ENCODE peak calls at places on chromosome 14, in seven cellular contexts. One of them, this sample, is unnamed.

GRCh38 chr14:69592923-69593677 is 18.3 kb upstream of the SUSD6 start:
- DNase-seq in substantia nigra: no peak
- DNase-seq in stimulated activated CD8-positive, alpha-beta memory T cell treated with anti-CD3 and anti-CD28 coated beads, Interleukin-15, amount 100 ng/mL, for 24 hours: no peak
- DNase-seq in fibroblast of pulmonary artery: peak
- DNase-seq in naive thymus-derived CD8-positive, alpha-beta T cell: no peak
- DNase-seq in cardiac muscle cell: no peak
- DNase-seq in NCI-H345: no peak
- DNase-seq in this sample: no peak

GRCh38 chr14:103416916-103417315 is 31.7 kb downstream of the MARK3 start:
- DNase-seq in fibroblast of pulmonary artery: no peak
- DNase-seq in NCI-H345: no peak
- DNase-seq in cardiac muscle cell: no peak
- DNase-seq in naive thymus-derived CD8-positive, alpha-beta T cell: no peak
- DNase-seq in stimulated activated CD8-positive, alpha-beta memory T cell treated with anti-CD3 and anti-CD28 coated beads, Interleukin-15, amount 100 ng/mL, for 24 hours: no peak
- DNase-seq in substantia nigra: no peak
- DNase-seq in this sample: no peak

GRCh38 chr14:33691907-33692306 is 259.0 kb downstream of the EGLN3 start:
- DNase-seq in stimulated activated CD8-positive, alpha-beta memory T cell treated with anti-CD3 and anti-CD28 coated beads, Interleukin-15, amount 100 ng/mL, for 24 hours: no peak
- DNase-seq in naive thymus-derived CD8-positive, alpha-beta T cell: no peak
- DNase-seq in cardiac muscle cell: no peak
- DNase-seq in fibroblast of pulmonary artery: no peak
- DNase-seq in substantia nigra: no peak
- DNase-seq in NCI-H345: no peak
- DNase-seq in this sample: no peak

GRCh38 chr14:82270286-82270685 is 736.6 kb upstream of the SEL1L start:
- DNase-seq in cardiac muscle cell: peak
- DNase-seq in fibroblast of pulmonary artery: no peak
- DNase-seq in NCI-H345: no peak
- DNase-seq in stimulated activated CD8-positive, alpha-beta memory T cell treated with anti-CD3 and anti-CD28 coated beads, Interleukin-15, amount 100 ng/mL, for 24 hours: no peak
- DNase-seq in substantia nigra: no peak
- DNase-seq in naive thymus-derived CD8-positive, alpha-beta T cell: no peak
- DNase-seq in this sample: no peak

GRCh38 chr14:101497910-101498860 is 63.1 kb upstream of the DIO3 start:
- DNase-seq in substantia nigra: no peak
- DNase-seq in cardiac muscle cell: no peak
- DNase-seq in NCI-H345: no peak
- DNase-seq in fibroblast of pulmonary artery: no peak
- DNase-seq in naive thymus-derived CD8-positive, alpha-beta T cell: no peak
- DNase-seq in stimulated activated CD8-positive, alpha-beta memory T cell treated with anti-CD3 and anti-CD28 coated beads, Interleukin-15, amount 100 ng/mL, for 24 hours: no peak
- DNase-seq in this sample: no peak

GRCh38 chr14:96811265-96811664 is 14.1 kb downstream of the VRK1 start:
- DNase-seq in substantia nigra: no peak
- DNase-seq in fibroblast of pulmonary artery: peak
- DNase-seq in NCI-H345: no peak
- DNase-seq in naive thymus-derived CD8-positive, alpha-beta T cell: no peak
- DNase-seq in stimulated activated CD8-positive, alpha-beta memory T cell treated with anti-CD3 and anti-CD28 coated beads, Interleukin-15, amount 100 ng/mL, for 24 hours: no peak
- DNase-seq in cardiac muscle cell: no peak
- DNase-seq in this sample: no peak

GRCh38 chr14:52049721-52050588 is 18.9 kb downstream of the NID2 start:
- DNase-seq in fibroblast of pulmonary artery: no peak
- DNase-seq in NCI-H345: no peak
- DNase-seq in stimulated activated CD8-positive, alpha-beta memory T cell treated with anti-CD3 and anti-CD28 coated beads, Interleukin-15, amount 100 ng/mL, for 24 hours: no peak
- DNase-seq in cardiac muscle cell: no peak
- DNase-seq in naive thymus-derived CD8-positive, alpha-beta T cell: no peak
- DNase-seq in substantia nigra: no peak
- DNase-seq in this sample: no peak

GRCh38 chr14:91892918-91893527 is 25.7 kb upstream of the TC2N start:
- DNase-seq in substantia nigra: no peak
- DNase-seq in cardiac muscle cell: peak
- DNase-seq in NCI-H345: no peak
- DNase-seq in fibroblast of pulmonary artery: no peak
- DNase-seq in naive thymus-derived CD8-positive, alpha-beta T cell: no peak
- DNase-seq in stimulated activated CD8-positive, alpha-beta memory T cell treated with anti-CD3 and anti-CD28 coated beads, Interleukin-15, amount 100 ng/mL, for 24 hours: no peak
- DNase-seq in this sample: no peak

GRCh38 chr14:105947599-105947998 is 421.2 kb downstream of the TMEM121 start:
- DNase-seq in NCI-H345: no peak
- DNase-seq in cardiac muscle cell: no peak
- DNase-seq in fibroblast of pulmonary artery: no peak
- DNase-seq in substantia nigra: no peak
- DNase-seq in stimulated activated CD8-positive, alpha-beta memory T cell treated with anti-CD3 and anti-CD28 coated beads, Interleukin-15, amount 100 ng/mL, for 24 hours: no peak
- DNase-seq in naive thymus-derived CD8-positive, alpha-beta T cell: no peak
- DNase-seq in this sample: no peak

GRCh38 chr14:68312884-68313725 is 479.8 kb downstream of the ZFP36L1 start:
- DNase-seq in fibroblast of pulmonary artery: no peak
- DNase-seq in cardiac muscle cell: no peak
- DNase-seq in stimulated activated CD8-positive, alpha-beta memory T cell treated with anti-CD3 and anti-CD28 coated beads, Interleukin-15, amount 100 ng/mL, for 24 hours: no peak
- DNase-seq in substantia nigra: no peak
- DNase-seq in naive thymus-derived CD8-positive, alpha-beta T cell: no peak
- DNase-seq in NCI-H345: no peak
- DNase-seq in this sample: no peak

GRCh38 chr14:72788972-72789728 is 104.8 kb downstream of the DPF3 start:
- DNase-seq in NCI-H345: no peak
- DNase-seq in substantia nigra: no peak
- DNase-seq in naive thymus-derived CD8-positive, alpha-beta T cell: no peak
- DNase-seq in fibroblast of pulmonary artery: no peak
- DNase-seq in cardiac muscle cell: no peak
- DNase-seq in stimulated activated CD8-positive, alpha-beta memory T cell treated with anti-CD3 and anti-CD28 coated beads, Interleukin-15, amount 100 ng/mL, for 24 hours: no peak
- DNase-seq in this sample: no peak

GRCh38 chr14:78446807-78447206 is 276.6 kb downstream of the NRXN3 start:
- DNase-seq in naive thymus-derived CD8-positive, alpha-beta T cell: no peak
- DNase-seq in stimulated activated CD8-positive, alpha-beta memory T cell treated with anti-CD3 and anti-CD28 coated beads, Interleukin-15, amount 100 ng/mL, for 24 hours: no peak
- DNase-seq in cardiac muscle cell: peak
- DNase-seq in NCI-H345: no peak
- DNase-seq in substantia nigra: no peak
- DNase-seq in fibroblast of pulmonary artery: no peak
- DNase-seq in this sample: no peak

GRCh38 chr14:63276492-63277342 is 42.0 kb downstream of the GPHB5 start:
- DNase-seq in NCI-H345: peak
- DNase-seq in fibroblast of pulmonary artery: peak
- DNase-seq in naive thymus-derived CD8-positive, alpha-beta T cell: no peak
- DNase-seq in substantia nigra: no peak
- DNase-seq in stimulated activated CD8-positive, alpha-beta memory T cell treated with anti-CD3 and anti-CD28 coated beads, Interleukin-15, amount 100 ng/mL, for 24 hours: no peak
- DNase-seq in cardiac muscle cell: peak
- DNase-seq in this sample: peak

GRCh38 chr14:66709292-66709691 is 201.3 kb downstream of the GPHN start:
- DNase-seq in substantia nigra: no peak
- DNase-seq in stimulated activated CD8-positive, alpha-beta memory T cell treated with anti-CD3 and anti-CD28 coated beads, Interleukin-15, amount 100 ng/mL, for 24 hours: no peak
- DNase-seq in fibroblast of pulmonary artery: peak
- DNase-seq in naive thymus-derived CD8-positive, alpha-beta T cell: no peak
- DNase-seq in NCI-H345: peak
- DNase-seq in cardiac muscle cell: no peak
- DNase-seq in this sample: no peak

GRCh38 chr14:74176404-74176788 is 62.9 kb upstream of the VSX2 start:
- DNase-seq in substantia nigra: no peak
- DNase-seq in cardiac muscle cell: no peak
- DNase-seq in naive thymus-derived CD8-positive, alpha-beta T cell: no peak
- DNase-seq in NCI-H345: no peak
- DNase-seq in stimulated activated CD8-positive, alpha-beta memory T cell treated with anti-CD3 and anti-CD28 coated beads, Interleukin-15, amount 100 ng/mL, for 24 hours: no peak
- DNase-seq in fibroblast of pulmonary artery: peak
- DNase-seq in this sample: peak

GRCh38 chr14:70600382-70601157 is at the start of gene MED6:
- DNase-seq in naive thymus-derived CD8-positive, alpha-beta T cell: peak
- DNase-seq in cardiac muscle cell: peak
- DNase-seq in stimulated activated CD8-positive, alpha-beta memory T cell treated with anti-CD3 and anti-CD28 coated beads, Interleukin-15, amount 100 ng/mL, for 24 hours: peak
- DNase-seq in fibroblast of pulmonary artery: peak
- DNase-seq in NCI-H345: peak
- DNase-seq in substantia nigra: peak
- DNase-seq in this sample: peak

GRCh38 chr14:75126121-75126544 is 715 bp downstream of the NEK9 start:
- DNase-seq in fibroblast of pulmonary artery: no peak
- DNase-seq in naive thymus-derived CD8-positive, alpha-beta T cell: no peak
- DNase-seq in stimulated activated CD8-positive, alpha-beta memory T cell treated with anti-CD3 and anti-CD28 coated beads, Interleukin-15, amount 100 ng/mL, for 24 hours: no peak
- DNase-seq in cardiac muscle cell: no peak
- DNase-seq in NCI-H345: no peak
- DNase-seq in substantia nigra: no peak
- DNase-seq in this sample: peak

This sample was measured in mesenchymal stem cell.